ENCODE peak calls at places on chromosomes 16 and 17, in four cellular contexts. I is nucleus accumbens; Q is stromal cell of bone marrow; K is stimulated activated CD8-positive, alpha-beta memory T cell treated with anti-CD3 and anti-CD28 coated beads, Interleukin-7, amount 100 ng/mL, for 1 hour. M is an unnamed sample.

GRCh38 chr16:84178146-84178765 is 8.6 kb downstream of the TAF1C start:
- DNase-seq in I (no peak), Q (no peak), K (no peak), M (peak; percentile 70)

GRCh38 chr16:70437017-70437581 is 1.8 kb downstream of the ST3GAL2 start:
- DNase-seq in I (no peak), Q (peak; percentile 15), K (no peak), M (peak; percentile 72)

GRCh38 chr17:70314506-70314905 is 145.2 kb downstream of the KCNJ2 start:
- DNase-seq in I (no peak), Q (no peak), K (no peak), M (no peak)

GRCh38 chr16:68283840-68284595 is 19.7 kb downstream of the SLC7A6 start:
- DNase-seq in I (no peak), Q (no peak), K (no peak), M (no peak)

GRCh38 chr17:63682441-63682840 is 17.5 kb downstream of the LIMD2 start:
- DNase-seq in I (no peak), Q (no peak), K (no peak), M (no peak)

GRCh38 chr17:48563385-48563838 is 14.7 kb downstream of the HOXB4 start:
- DNase-seq in I (no peak), Q (no peak), K (no peak), M (no peak)

GRCh38 chr17:74566132-74566753 is 1.1 kb downstream of the CD300H start:
- DNase-seq in I (no peak), Q (no peak), K (no peak), M (peak; percentile 79)

GRCh38 chr16:84566580-84567244 is 51.2 kb downstream of the COTL1 start:
- DNase-seq in I (no peak), Q (no peak), K (no peak), M (no peak)

GRCh38 chr17:65121916-65122821 is 15.0 kb upstream of the RGS9 start:
- DNase-seq in I (no peak), Q (no peak), K (no peak), M (no peak)

GRCh38 chr17:2542456-2542855 is 30.8 kb upstream of the METTL16 start:
- DNase-seq in I (no peak), Q (no peak), K (no peak), M (no peak)

GRCh38 chr17:27760069-27760885 is 40.1 kb downstream of the NOS2 start:
- DNase-seq in I (peak; percentile 25), Q (no peak), K (peak; percentile 42), M (peak; percentile 78)

GRCh38 chr17:19747829-19748806 is at the start of gene ALDH3A1:
- DNase-seq in I (no peak), Q (no peak), K (no peak), M (peak; percentile 84)

GRCh38 chr17:44533533-44534246 is 23.6 kb upstream of the FZD2 start:
- DNase-seq in I (peak; percentile 48), Q (no peak), K (peak; percentile 63), M (peak; percentile 91)

GRCh38 chr17:82892869-82893565 is 53.2 kb upstream of the ZNF750 start:
- DNase-seq in I (no peak), Q (no peak), K (peak; percentile 61), M (no peak)

GRCh38 chr17:58643147-58643546 is 48.7 kb downstream of the TEX14 start:
- DNase-seq in I (no peak), Q (peak; percentile 16), K (no peak), M (no peak)

GRCh38 chr17:77366558-77367245 is 225.9 kb downstream of the SEC14L1 start:
- DNase-seq in I (no peak), Q (no peak), K (no peak), M (peak; percentile 40)

GRCh38 chr16:78407191-78407590 is 307.7 kb downstream of the WWOX start:
- DNase-seq in I (no peak), Q (peak; percentile 38), K (no peak), M (no peak)

GRCh38 chr17:57810740-57811632 is 38.9 kb downstream of the MRPS23 start:
- DNase-seq in I (peak; percentile 39), Q (no peak), K (no peak), M (no peak)

GRCh38 chr17:30021708-30022317 is 80.4 kb downstream of the EFCAB5 start:
- DNase-seq in I (no peak), Q (no peak), K (no peak), M (no peak)

GRCh38 chr16:16879567-16880251 is 500.8 kb downstream of the NPIPA7 start:
- DNase-seq in I (no peak), Q (no peak), K (no peak), M (no peak)

GRCh38 chr17:72470338-72471133 is 349.7 kb downstream of the SOX9 start:
- DNase-seq in I (no peak), Q (no peak), K (no peak), M (no peak)

GRCh38 chr17:43431741-43432523 is 33.1 kb downstream of the ARL4D start:
- DNase-seq in I (no peak), Q (peak; percentile 72), K (no peak), M (no peak)

GRCh38 chr16:12611006-12611477 is 192.6 kb downstream of the CPPED1 start:
- DNase-seq in I (no peak), Q (no peak), K (no peak), M (no peak)

GRCh38 chr17:11490171-11490760 is 108.0 kb upstream of the DNAH9 start:
- DNase-seq in I (no peak), Q (no peak), K (no peak), M (no peak)

GRCh38 chr17:30401097-30401496 is 22.4 kb downstream of the CPD start:
- DNase-seq in I (no peak), Q (no peak), K (no peak), M (no peak)

GRCh38 chr17:50640701-50641338 is 6.1 kb downstream of the ABCC3 start:
- DNase-seq in I (no peak), Q (no peak), K (no peak), M (no peak)

M was measured in posterior cingulate gyrus.